ENCODE peak calls at places on chromosomes 1 and 21, in nine cellular contexts. V, U, N, Y, S, J, E, X and R are unnamed samples.

GRCh38 chr1:50335914-50336313 is 87.3 kb downstream of the DMRTA2 start:
- DNase-seq in Y (no peak), S (no peak), U (no peak), X (no peak), N (no peak), J (no peak), V (no peak), E (no peak), R (no peak)

GRCh38 chr21:33036430-33037162 is 10.9 kb downstream of the OLIG2 start:
- DNase-seq in V (no peak), Y (no peak), J (no peak), U (no peak), S (peak), E (peak), N (no peak), X (peak), R (peak)

GRCh38 chr1:232628335-232629214 is 1.4 kb downstream of the SIPA1L2 start:
- DNase-seq in E (no peak), J (peak), N (no peak), V (no peak), U (peak), X (no peak), Y (no peak), S (peak), R (no peak)

GRCh38 chr1:2804628-2805351 is 3.3 kb upstream of the TTC34 start:
- DNase-seq in J (no peak), X (no peak), Y (no peak), N (no peak), U (no peak), V (no peak), E (no peak), S (no peak), R (no peak)

GRCh38 chr1:190837888-190838287 is 360.2 kb upstream of the BRINP3 start:
- DNase-seq in N (no peak), X (no peak), J (no peak), Y (no peak), S (no peak), E (no peak), U (peak), V (no peak), R (no peak)

GRCh38 chr1:33256335-33256700 is at the start of gene ZNF362:
- DNase-seq in Y (no peak), V (peak), E (peak), U (peak), N (peak), X (peak), J (peak), S (peak), R (peak)

GRCh38 chr1:17340358-17340757 is 31.6 kb upstream of the PADI6 start:
- DNase-seq in J (no peak), U (no peak), N (no peak), V (no peak), X (no peak), Y (no peak), S (no peak), E (no peak), R (no peak)

GRCh38 chr1:5865774-5866173 is 126.5 kb downstream of the NPHP4 start:
- DNase-seq in S (no peak), Y (no peak), E (no peak), U (no peak), X (no peak), J (no peak), N (no peak), V (no peak), R (no peak)

GRCh38 chr21:41763996-41764395 is 2.9 kb downstream of the RIPK4 start:
- DNase-seq in J (peak), V (no peak), Y (no peak), N (no peak), E (no peak), X (no peak), U (no peak), S (no peak), R (no peak)

GRCh38 chr1:185694081-185694480 is 40.1 kb upstream of the HMCN1 start:
- DNase-seq in V (no peak), N (no peak), S (peak), Y (no peak), X (peak), J (no peak), E (no peak), U (no peak), R (no peak)

GRCh38 chr21:41501919-41502318 is 6.0 kb downstream of the TMPRSS2 start:
- DNase-seq in V (no peak), X (no peak), S (no peak), J (no peak), N (peak), Y (no peak), U (no peak), E (no peak), R (no peak)

GRCh38 chr1:11898831-11899467 is 27.3 kb downstream of the KIAA2013 start:
- DNase-seq in X (peak), Y (no peak), E (no peak), N (no peak), U (peak), S (peak), V (no peak), J (no peak), R (no peak)

GRCh38 chr1:196355206-196355786 is 252.9 kb downstream of the KCNT2 start:
- DNase-seq in S (peak), Y (no peak), V (no peak), J (peak), N (no peak), E (no peak), U (peak), X (no peak), R (no peak)

GRCh38 chr1:168054117-168054516 is 82.6 kb downstream of the GPR161 start:
- DNase-seq in Y (no peak), J (peak), V (no peak), N (no peak), E (no peak), U (no peak), X (no peak), S (no peak), R (no peak)

GRCh38 chr1:94895518-94895917 is 31.4 kb downstream of the CNN3 start:
- DNase-seq in S (no peak), N (no peak), J (no peak), V (no peak), U (no peak), Y (no peak), E (no peak), X (no peak), R (no peak)

GRCh38 chr1:241317676-241318075 is 39.3 kb downstream of the RGS7 start:
- DNase-seq in N (no peak), S (no peak), X (no peak), J (no peak), V (no peak), E (no peak), Y (no peak), U (no peak), R (no peak)

GRCh38 chr1:59079434-59080135 is 217.3 kb upstream of the FGGY start:
- DNase-seq in S (no peak), V (no peak), N (no peak), Y (no peak), X (no peak), E (no peak), J (no peak), U (no peak), R (no peak)

GRCh38 chr1:192153276-192153675 is 5.0 kb upstream of the RGS18 start:
- DNase-seq in Y (no peak), V (no peak), S (no peak), N (no peak), X (no peak), U (no peak), J (no peak), E (no peak), R (no peak)

GRCh38 chr1:39170731-39171375 is 33.6 kb upstream of the MACF1 start:
- DNase-seq in J (peak), X (no peak), Y (no peak), S (no peak), N (no peak), V (no peak), E (no peak), U (peak), R (no peak)

GRCh38 chr1:221812088-221812752 is 70.3 kb upstream of the DUSP10 start:
- DNase-seq in Y (no peak), X (no peak), N (no peak), V (no peak), S (no peak), U (no peak), E (no peak), J (no peak), R (no peak)

GRCh38 chr1:227904541-227905335 is 43.0 kb downstream of the WNT9A start:
- DNase-seq in E (no peak), N (no peak), V (no peak), S (no peak), U (no peak), Y (no peak), J (no peak), X (no peak), R (no peak)

GRCh38 chr1:18560692-18561091 is 70.0 kb upstream of the PAX7 start:
- DNase-seq in J (peak), S (peak), E (no peak), Y (no peak), V (no peak), U (peak), N (no peak), X (no peak), R (no peak)

GRCh38 chr1:11940260-11940921 is 5.9 kb downstream of the PLOD1 start:
- DNase-seq in Y (no peak), N (no peak), U (no peak), X (no peak), J (no peak), S (peak), V (no peak), E (no peak), R (no peak)

GRCh38 chr1:41454406-41454805 is 30.1 kb downstream of the EDN2 start:
- DNase-seq in V (no peak), Y (no peak), S (no peak), J (peak), U (no peak), E (no peak), N (peak), X (no peak), R (no peak)

GRCh38 chr1:230122361-230123279 is 55.6 kb downstream of the GALNT2 start:
- DNase-seq in V (no peak), E (no peak), U (no peak), Y (no peak), X (no peak), N (no peak), J (no peak), S (peak), R (no peak)

GRCh38 chr1:232404227-232404626 is 225.7 kb downstream of the SIPA1L2 start:
- DNase-seq in U (no peak), Y (no peak), X (no peak), E (no peak), V (no peak), J (peak), N (no peak), S (no peak), R (no peak)

GRCh38 chr1:14945132-14946010 is 208.2 kb upstream of the TMEM51 start:
- DNase-seq in U (peak), X (no peak), S (no peak), J (no peak), E (peak), N (no peak), Y (no peak), V (no peak), R (no peak)

GRCh38 chr1:206898089-206898908 is 1.1 kb downstream of the IL24 start:
- DNase-seq in X (no peak), N (no peak), Y (no peak), J (no peak), U (no peak), V (no peak), E (no peak), S (no peak), R (no peak)

GRCh38 chr1:161359316-161359715 is 8.4 kb downstream of the CFAP126 start:
- DNase-seq in N (no peak), J (no peak), E (no peak), X (no peak), U (no peak), S (no peak), Y (no peak), V (no peak), R (no peak)